ENCODE peak calls at places on chromosomes 1 and 21, in four cellular contexts. O is T follicular helper cell, K is heart left ventricle, I is AG04450. Q is an unnamed sample.

GRCh38 chr21:45607021-45607921 is 36.3 kb upstream of the PCBP3 start:
- DNase-seq in O (peak), K (no peak), I (no peak), Q (no peak)

GRCh38 chr1:217004776-217005436 is 281.7 kb upstream of the ESRRG start:
- DNase-seq in O (no peak), K (no peak), I (no peak), Q (no peak)

GRCh38 chr1:51264470-51264869 is 28.4 kb downstream of the RNF11 start:
- DNase-seq in O (no peak), K (no peak), I (peak), Q (no peak)

GRCh38 chr1:84998642-84999280 is 1.8 kb upstream of the MCOLN2 start:
- DNase-seq in O (peak), K (no peak), I (no peak), Q (no peak)

GRCh38 chr1:22600071-22600816 is 36.2 kb upstream of the C1QA start:
- DNase-seq in O (no peak), K (no peak), I (no peak), Q (no peak)

GRCh38 chr1:90798883-90799282 is 81.8 kb upstream of the BARHL2 start:
- DNase-seq in O (no peak), K (no peak), I (no peak), Q (no peak)

GRCh38 chr1:54945393-54945936 is 35.0 kb upstream of the TMEM61 start:
- DNase-seq in O (no peak), K (no peak), I (no peak), Q (peak)

GRCh38 chr1:77970192-77970591 is 8.7 kb downstream of the FUBP1 start:
- DNase-seq in O (no peak), K (no peak), I (no peak), Q (no peak)

GRCh38 chr1:32201011-32201855 is 838 bp downstream of the CCDC28B start:
- DNase-seq in O (peak), K (peak), I (no peak), Q (peak)

GRCh38 chr1:7401814-7402547 is 369.1 kb upstream of the VAMP3 start:
- DNase-seq in O (no peak), K (no peak), I (peak), Q (no peak)